ENCODE peak calls at places on chromosomes 6 and 20, in four cellular contexts. R, E, J and W are unnamed samples. For H3K27me3, H3K4me1 and H3K36me3, the result is how much of the 10 kb centered on the place peaks cover.

GRCh38 chr6:170177383-170178265 is 113.3 kb downstream of the DLL1 start:
- DNase-seq in R (no peak), E (no peak), J (no peak), W (no peak)

GRCh38 chr6:91198588-91199255 is 611.9 kb upstream of the MAP3K7 start:
- DNase-seq in R (peak), E (no peak), J (no peak), W (no peak)

GRCh38 chr6:38796850-38797249 is 81.7 kb downstream of the DNAH8 start:
- DNase-seq in R (no peak), E (no peak), J (no peak), W (no peak)

GRCh38 chr6:148945311-148946021 is 198.6 kb downstream of the UST start:
- DNase-seq in R (peak), E (no peak), J (no peak), W (peak)

GRCh38 chr6:43149260-43149659 is 21.8 kb upstream of the SRF start:
- DNase-seq in R (peak), E (no peak), J (no peak), W (peak)

GRCh38 chr6:34630040-34630439 is 66.5 kb downstream of the ILRUN start:
- DNase-seq in R (peak), E (no peak), J (no peak), W (peak)

GRCh38 chr20:23186808-23187207 is 100.7 kb upstream of the CD93 start:
- DNase-seq in R (no peak), E (no peak), J (no peak), W (no peak)

GRCh38 chr20:22582960-22583772 is 1.2 kb downstream of the FOXA2 start:
- DNase-seq in R (no peak), E (peak), J (no peak), W (no peak)

GRCh38 chr20:59579404-59580207 is 24.7 kb upstream of the PHACTR3 start:
- DNase-seq in R (no peak), E (no peak), J (no peak), W (no peak)
- H3K27me3 ChIP-seq in R (under half), E (half or more), J (under half), W (half or more)

GRCh38 chr20:8151371-8151770 is 19.3 kb downstream of the PLCB1 start:
- DNase-seq in R (peak), E (no peak), J (no peak), W (no peak)
- H3K4me1 ChIP-seq in R (under half), E (under half), J (half or more), W (under half)

GRCh38 chr20:63284981-63285524 is 7.9 kb upstream of the COL20A1 start:
- DNase-seq in R (no peak), E (no peak), J (no peak), W (no peak)

GRCh38 chr20:63283397-63284082 is 9.4 kb upstream of the COL20A1 start:
- DNase-seq in R (no peak), E (no peak), J (no peak), W (no peak)

GRCh38 chr20:63285636-63286615 is 7.1 kb upstream of the COL20A1 start:
- DNase-seq in R (no peak), E (no peak), J (no peak), W (no peak)

GRCh38 chr20:63284083-63284440 is 8.9 kb upstream of the COL20A1 start:
- DNase-seq in R (no peak), E (no peak), J (no peak), W (no peak)

DNA sequence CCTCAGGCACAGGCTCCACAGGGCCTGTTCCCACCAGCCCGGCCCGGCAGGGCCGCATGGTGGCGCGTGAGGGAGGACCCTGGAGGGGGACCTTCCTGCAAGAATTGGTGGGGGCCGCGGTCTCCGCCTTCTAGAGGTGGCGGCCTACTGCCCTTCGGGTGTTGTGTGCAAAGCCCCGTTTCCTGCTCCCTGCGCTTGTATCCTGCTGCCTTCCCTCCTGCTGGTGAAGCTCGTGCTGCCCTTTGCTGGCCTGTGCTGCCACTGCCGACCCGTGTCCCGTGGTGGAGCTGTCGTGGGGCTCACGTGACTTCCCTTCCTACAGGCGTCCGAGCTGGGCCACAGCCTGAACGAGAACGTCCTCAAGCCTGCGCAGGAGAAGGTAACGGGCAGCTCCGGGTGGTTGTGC is 8.4 kb upstream of the COL20A1 start:
- DNase-seq in R (no peak), E (no peak), J (no peak), W (no peak)
- H3K36me3 ChIP-seq in R (under half), E (under half), J (under half), W (half or more)

GRCh38 chr6:159170333-159170672 is 1.1 kb downstream of the FNDC1 start:
- DNase-seq in R (peak), E (no peak), J (no peak), W (no peak)

GRCh38 chr6:159170999-159171712 is 2.0 kb downstream of the FNDC1 start:
- DNase-seq in R (peak), E (peak), J (no peak), W (peak)

GRCh38 chr6:159169557-159170332 is 545 bp downstream of the FNDC1 start:
- DNase-seq in R (peak), E (peak), J (no peak), W (peak)

GRCh38 chr6:159174263-159174974 is 5.2 kb downstream of the FNDC1 start:
- DNase-seq in R (peak), E (peak), J (peak), W (peak)

DNA sequence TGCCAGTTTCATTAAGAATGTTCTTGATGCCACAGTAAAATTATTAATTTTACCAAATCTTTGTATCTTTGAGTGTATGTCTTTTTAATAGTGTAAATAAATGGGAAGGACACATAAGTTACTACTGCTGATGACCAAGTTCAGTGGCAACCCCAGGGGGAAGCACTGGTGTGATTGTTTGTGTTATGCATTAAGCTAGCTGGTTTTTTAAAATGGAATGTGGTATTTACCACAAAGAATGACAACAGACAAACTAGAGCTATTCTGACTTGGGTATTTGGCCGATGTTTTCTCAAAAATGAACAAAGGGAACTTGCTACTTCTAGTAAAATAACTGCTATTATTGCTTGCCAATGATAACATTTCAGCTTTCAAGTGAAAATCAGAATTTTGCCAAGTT is 2.9 kb downstream of the FNDC1 start:
- DNase-seq in R (peak), E (no peak), J (no peak), W (peak)
- H3K27me3 ChIP-seq in R (under half), E (half or more), J (under half), W (under half)

GRCh38 chr20:6767166-6767535 is 335 bp upstream of the BMP2 start:
- DNase-seq in R (no peak), E (no peak), J (no peak), W (no peak)
- H3K4me1 ChIP-seq in R (under half), E (under half), J (under half), W (under half)